ENCODE peak calls at places on chromosome 12, in eight cellular contexts. One of them, this sample, is unnamed.

GRCh38 chr12:122721057-122721545 is 4.5 kb upstream of the HCAR3 start:
- DNase-seq in GOT3: no peak
- DNase-seq in A549: no peak
- DNase-seq in ELR: peak
- DNase-seq in DMS79: no peak
- DNase-seq in stimulated activated naive CD4-positive, alpha-beta T cell: no peak
- DNase-seq in T follicular helper cell: no peak
- DNase-seq in iPS DF 6.9: no peak
- DNase-seq in this sample: no peak

GRCh38 chr12:55738113-55739024 is 4.6 kb upstream of the GDF11 start:
- DNase-seq in GOT3: no peak
- DNase-seq in A549: peak
- DNase-seq in ELR: peak
- DNase-seq in DMS79: peak
- DNase-seq in stimulated activated naive CD4-positive, alpha-beta T cell: peak
- DNase-seq in T follicular helper cell: peak
- DNase-seq in iPS DF 6.9: peak
- DNase-seq in this sample: peak

GRCh38 chr12:113996026-113996425 is 29.9 kb upstream of the RBM19 start:
- DNase-seq in GOT3: no peak
- DNase-seq in A549: no peak
- DNase-seq in ELR: no peak
- DNase-seq in DMS79: peak
- DNase-seq in stimulated activated naive CD4-positive, alpha-beta T cell: no peak
- DNase-seq in T follicular helper cell: no peak
- DNase-seq in iPS DF 6.9: peak
- DNase-seq in this sample: no peak

GRCh38 chr12:127145929-127146789 is 1120.8 kb upstream of the TMEM132C start:
- DNase-seq in GOT3: no peak
- DNase-seq in A549: peak
- DNase-seq in ELR: peak
- DNase-seq in DMS79: no peak
- DNase-seq in stimulated activated naive CD4-positive, alpha-beta T cell: peak
- DNase-seq in T follicular helper cell: peak
- DNase-seq in iPS DF 6.9: no peak
- DNase-seq in this sample: peak

GRCh38 chr12:113232232-113232615 is 11.0 kb downstream of the TPCN1 start:
- DNase-seq in GOT3: no peak
- DNase-seq in A549: no peak
- DNase-seq in ELR: no peak
- DNase-seq in DMS79: no peak
- DNase-seq in stimulated activated naive CD4-positive, alpha-beta T cell: no peak
- DNase-seq in T follicular helper cell: no peak
- DNase-seq in iPS DF 6.9: no peak
- DNase-seq in this sample: no peak

GRCh38 chr12:15688202-15688736 is 100.9 kb downstream of the EPS8 start:
- DNase-seq in GOT3: no peak
- DNase-seq in A549: peak
- DNase-seq in ELR: no peak
- DNase-seq in DMS79: no peak
- DNase-seq in stimulated activated naive CD4-positive, alpha-beta T cell: no peak
- DNase-seq in T follicular helper cell: no peak
- DNase-seq in iPS DF 6.9: no peak
- DNase-seq in this sample: no peak

GRCh38 chr12:85725991-85726390 is 110.2 kb downstream of the RASSF9 start:
- DNase-seq in GOT3: no peak
- DNase-seq in A549: peak
- DNase-seq in ELR: no peak
- DNase-seq in DMS79: no peak
- DNase-seq in stimulated activated naive CD4-positive, alpha-beta T cell: no peak
- DNase-seq in T follicular helper cell: no peak
- DNase-seq in iPS DF 6.9: no peak
- DNase-seq in this sample: no peak

GRCh38 chr12:120581998-120582397 is 796 bp upstream of the POP5 start:
- DNase-seq in GOT3: no peak
- DNase-seq in A549: no peak
- DNase-seq in ELR: peak
- DNase-seq in DMS79: no peak
- DNase-seq in stimulated activated naive CD4-positive, alpha-beta T cell: no peak
- DNase-seq in T follicular helper cell: no peak
- DNase-seq in iPS DF 6.9: no peak
- DNase-seq in this sample: no peak

GRCh38 chr12:93059288-93059687 is 130.2 kb upstream of the EEA1 start:
- DNase-seq in GOT3: no peak
- DNase-seq in A549: no peak
- DNase-seq in ELR: no peak
- DNase-seq in DMS79: no peak
- DNase-seq in stimulated activated naive CD4-positive, alpha-beta T cell: no peak
- DNase-seq in T follicular helper cell: no peak
- DNase-seq in iPS DF 6.9: no peak
- DNase-seq in this sample: no peak

GRCh38 chr12:106711316-106711715 is 63.2 kb upstream of the RIC8B start:
- DNase-seq in GOT3: no peak
- DNase-seq in A549: no peak
- DNase-seq in ELR: no peak
- DNase-seq in DMS79: no peak
- DNase-seq in stimulated activated naive CD4-positive, alpha-beta T cell: no peak
- DNase-seq in T follicular helper cell: no peak
- DNase-seq in iPS DF 6.9: no peak
- DNase-seq in this sample: no peak

GRCh38 chr12:116370004-116370404 is 92.5 kb upstream of the MED13L start:
- DNase-seq in GOT3: no peak
- DNase-seq in A549: peak
- DNase-seq in ELR: peak
- DNase-seq in DMS79: no peak
- DNase-seq in stimulated activated naive CD4-positive, alpha-beta T cell: no peak
- DNase-seq in T follicular helper cell: no peak
- DNase-seq in iPS DF 6.9: no peak
- DNase-seq in this sample: no peak

GRCh38 chr12:9064201-9064814 is 51.4 kb downstream of the A2M start:
- DNase-seq in GOT3: no peak
- DNase-seq in A549: peak
- DNase-seq in ELR: peak
- DNase-seq in DMS79: peak
- DNase-seq in stimulated activated naive CD4-positive, alpha-beta T cell: peak
- DNase-seq in T follicular helper cell: peak
- DNase-seq in iPS DF 6.9: peak
- DNase-seq in this sample: peak

This sample was measured in naive thymus-derived CD8-positive, alpha-beta T cell.